ENCODE peak calls at places on chromosomes 16 and 17, in six cellular contexts. One of them, this sample, is unnamed.
A peak's percentile ranks its signal among the peaks of the same experiment; 100 is the strongest.

GRCh38 chr17:75084039-75084660 is 3.6 kb upstream of the SLC16A5 start:
- DNase-seq in AG08395: no peak
- DNase-seq in RCC 7860: peak; percentile 10
- DNase-seq in activated CD4-positive, alpha-beta T cell treated with anti-CD3 and anti-CD28 coated beads, Interleukin-2, amount 10 ng/mL, durations not matched to agents 7 days and 5 days: peak; percentile 45
- DNase-seq in NCI-H187: no peak
- DNase-seq in left lung: no peak
- DNase-seq in this sample: no peak

GRCh38 chr16:15855704-15856003 is 1.2 kb downstream of the MYH11 start:
- DNase-seq in activated CD4-positive, alpha-beta T cell treated with anti-CD3 and anti-CD28 coated beads, Interleukin-2, amount 10 ng/mL, durations not matched to agents 7 days and 5 days: no peak
- DNase-seq in RCC 7860: no peak
- DNase-seq in left lung: no peak
- DNase-seq in AG08395: no peak
- DNase-seq in NCI-H187: no peak
- DNase-seq in this sample: no peak

GRCh38 chr16:46974352-46974751 is 878 bp upstream of the DNAJA2 start:
- DNase-seq in left lung: no peak
- DNase-seq in AG08395: no peak
- DNase-seq in RCC 7860: no peak
- DNase-seq in activated CD4-positive, alpha-beta T cell treated with anti-CD3 and anti-CD28 coated beads, Interleukin-2, amount 10 ng/mL, durations not matched to agents 7 days and 5 days: peak; percentile 48
- DNase-seq in NCI-H187: no peak
- DNase-seq in this sample: no peak

GRCh38 chr17:47254403-47254943 is 846 bp downstream of the ITGB3 start:
- DNase-seq in AG08395: no peak
- DNase-seq in activated CD4-positive, alpha-beta T cell treated with anti-CD3 and anti-CD28 coated beads, Interleukin-2, amount 10 ng/mL, durations not matched to agents 7 days and 5 days: no peak
- DNase-seq in left lung: no peak
- DNase-seq in NCI-H187: no peak
- DNase-seq in RCC 7860: no peak
- DNase-seq in this sample: no peak

GRCh38 chr16:29761882-29762281 is 16.1 kb upstream of the C16orf54 start:
- DNase-seq in NCI-H187: no peak
- DNase-seq in left lung: no peak
- DNase-seq in AG08395: no peak
- DNase-seq in activated CD4-positive, alpha-beta T cell treated with anti-CD3 and anti-CD28 coated beads, Interleukin-2, amount 10 ng/mL, durations not matched to agents 7 days and 5 days: no peak
- DNase-seq in RCC 7860: no peak
- DNase-seq in this sample: no peak

GRCh38 chr17:57976594-57976993 is 11.5 kb downstream of the VEZF1 start:
- DNase-seq in activated CD4-positive, alpha-beta T cell treated with anti-CD3 and anti-CD28 coated beads, Interleukin-2, amount 10 ng/mL, durations not matched to agents 7 days and 5 days: no peak
- DNase-seq in NCI-H187: no peak
- DNase-seq in left lung: no peak
- DNase-seq in AG08395: no peak
- DNase-seq in RCC 7860: no peak
- DNase-seq in this sample: no peak

GRCh38 chr17:5092139-5093010 is 14.1 kb downstream of the ZFP3 start:
- DNase-seq in NCI-H187: no peak
- DNase-seq in RCC 7860: no peak
- DNase-seq in AG08395: no peak
- DNase-seq in left lung: no peak
- DNase-seq in activated CD4-positive, alpha-beta T cell treated with anti-CD3 and anti-CD28 coated beads, Interleukin-2, amount 10 ng/mL, durations not matched to agents 7 days and 5 days: no peak
- DNase-seq in this sample: no peak

GRCh38 chr16:71537643-71538042 is 11.4 kb downstream of the CHST4 start:
- DNase-seq in RCC 7860: peak; percentile 26
- DNase-seq in left lung: no peak
- DNase-seq in AG08395: peak; percentile 39
- DNase-seq in NCI-H187: peak; percentile 28
- DNase-seq in activated CD4-positive, alpha-beta T cell treated with anti-CD3 and anti-CD28 coated beads, Interleukin-2, amount 10 ng/mL, durations not matched to agents 7 days and 5 days: peak; percentile 56
- DNase-seq in this sample: no peak

GRCh38 chr17:21242026-21242700 is 11.0 kb downstream of the NATD1 start:
- DNase-seq in NCI-H187: no peak
- DNase-seq in AG08395: peak; percentile 32
- DNase-seq in activated CD4-positive, alpha-beta T cell treated with anti-CD3 and anti-CD28 coated beads, Interleukin-2, amount 10 ng/mL, durations not matched to agents 7 days and 5 days: no peak
- DNase-seq in left lung: no peak
- DNase-seq in RCC 7860: no peak
- DNase-seq in this sample: no peak

GRCh38 chr17:57966246-57966645 is 11.0 kb upstream of the CUEDC1 start:
- DNase-seq in left lung: no peak
- DNase-seq in activated CD4-positive, alpha-beta T cell treated with anti-CD3 and anti-CD28 coated beads, Interleukin-2, amount 10 ng/mL, durations not matched to agents 7 days and 5 days: no peak
- DNase-seq in RCC 7860: no peak
- DNase-seq in AG08395: no peak
- DNase-seq in NCI-H187: no peak
- DNase-seq in this sample: no peak

GRCh38 chr16:1773703-1774455 is 945 bp upstream of the MRPS34 start:
- DNase-seq in RCC 7860: no peak
- DNase-seq in NCI-H187: no peak
- DNase-seq in left lung: no peak
- DNase-seq in AG08395: peak; percentile 32
- DNase-seq in activated CD4-positive, alpha-beta T cell treated with anti-CD3 and anti-CD28 coated beads, Interleukin-2, amount 10 ng/mL, durations not matched to agents 7 days and 5 days: peak; percentile 29
- DNase-seq in this sample: no peak

GRCh38 chr17:57622886-57623433 is 122.1 kb downstream of the CCDC182 start:
- DNase-seq in left lung: no peak
- DNase-seq in NCI-H187: no peak
- DNase-seq in RCC 7860: peak; percentile 63
- DNase-seq in activated CD4-positive, alpha-beta T cell treated with anti-CD3 and anti-CD28 coated beads, Interleukin-2, amount 10 ng/mL, durations not matched to agents 7 days and 5 days: no peak
- DNase-seq in AG08395: peak; percentile 86
- DNase-seq in this sample: no peak

GRCh38 chr16:15404792-15405191 is 9.2 kb downstream of the MPV17L start:
- DNase-seq in RCC 7860: no peak
- DNase-seq in NCI-H187: no peak
- DNase-seq in activated CD4-positive, alpha-beta T cell treated with anti-CD3 and anti-CD28 coated beads, Interleukin-2, amount 10 ng/mL, durations not matched to agents 7 days and 5 days: no peak
- DNase-seq in AG08395: no peak
- DNase-seq in left lung: no peak
- DNase-seq in this sample: peak; percentile 71

GRCh38 chr16:50841081-50841886 is 99.4 kb downstream of the CYLD start:
- DNase-seq in left lung: no peak
- DNase-seq in AG08395: no peak
- DNase-seq in activated CD4-positive, alpha-beta T cell treated with anti-CD3 and anti-CD28 coated beads, Interleukin-2, amount 10 ng/mL, durations not matched to agents 7 days and 5 days: peak; percentile 16
- DNase-seq in RCC 7860: no peak
- DNase-seq in NCI-H187: no peak
- DNase-seq in this sample: no peak

GRCh38 chr16:70700101-70701020 is 14.5 kb upstream of the MTSS2 start:
- DNase-seq in RCC 7860: no peak
- DNase-seq in left lung: no peak
- DNase-seq in activated CD4-positive, alpha-beta T cell treated with anti-CD3 and anti-CD28 coated beads, Interleukin-2, amount 10 ng/mL, durations not matched to agents 7 days and 5 days: no peak
- DNase-seq in NCI-H187: no peak
- DNase-seq in AG08395: no peak
- DNase-seq in this sample: no peak

GRCh38 chr16:50683689-50684374 is 2.7 kb upstream of the SNX20 start:
- DNase-seq in left lung: peak; percentile 63
- DNase-seq in NCI-H187: no peak
- DNase-seq in RCC 7860: no peak
- DNase-seq in AG08395: no peak
- DNase-seq in activated CD4-positive, alpha-beta T cell treated with anti-CD3 and anti-CD28 coated beads, Interleukin-2, amount 10 ng/mL, durations not matched to agents 7 days and 5 days: peak; percentile 72
- DNase-seq in this sample: peak; percentile 85

GRCh38 chr16:73433493-73434307 is 385.8 kb upstream of the ZFHX3 start:
- DNase-seq in left lung: no peak
- DNase-seq in NCI-H187: no peak
- DNase-seq in AG08395: no peak
- DNase-seq in RCC 7860: no peak
- DNase-seq in activated CD4-positive, alpha-beta T cell treated with anti-CD3 and anti-CD28 coated beads, Interleukin-2, amount 10 ng/mL, durations not matched to agents 7 days and 5 days: no peak
- DNase-seq in this sample: no peak

GRCh38 chr17:376936-377863 is 24.6 kb upstream of the RPH3AL start:
- DNase-seq in NCI-H187: no peak
- DNase-seq in RCC 7860: no peak
- DNase-seq in left lung: no peak
- DNase-seq in activated CD4-positive, alpha-beta T cell treated with anti-CD3 and anti-CD28 coated beads, Interleukin-2, amount 10 ng/mL, durations not matched to agents 7 days and 5 days: no peak
- DNase-seq in AG08395: peak; percentile 48
- DNase-seq in this sample: no peak

GRCh38 chr17:82486186-82487084 is 27.9 kb downstream of the NARF start:
- DNase-seq in NCI-H187: no peak
- DNase-seq in RCC 7860: no peak
- DNase-seq in activated CD4-positive, alpha-beta T cell treated with anti-CD3 and anti-CD28 coated beads, Interleukin-2, amount 10 ng/mL, durations not matched to agents 7 days and 5 days: peak; percentile 25
- DNase-seq in left lung: no peak
- DNase-seq in AG08395: no peak
- DNase-seq in this sample: no peak

GRCh38 chr17:37567137-37567927 is 41.9 kb downstream of the SYNRG start:
- DNase-seq in left lung: no peak
- DNase-seq in AG08395: no peak
- DNase-seq in RCC 7860: no peak
- DNase-seq in NCI-H187: no peak
- DNase-seq in activated CD4-positive, alpha-beta T cell treated with anti-CD3 and anti-CD28 coated beads, Interleukin-2, amount 10 ng/mL, durations not matched to agents 7 days and 5 days: no peak
- DNase-seq in this sample: no peak

GRCh38 chr16:14341324-14342225 is 270.5 kb downstream of the MRTFB start:
- DNase-seq in left lung: no peak
- DNase-seq in AG08395: no peak
- DNase-seq in activated CD4-positive, alpha-beta T cell treated with anti-CD3 and anti-CD28 coated beads, Interleukin-2, amount 10 ng/mL, durations not matched to agents 7 days and 5 days: no peak
- DNase-seq in RCC 7860: no peak
- DNase-seq in NCI-H187: no peak
- DNase-seq in this sample: no peak

GRCh38 chr17:80678621-80679020 is 134.0 kb downstream of the RPTOR start:
- DNase-seq in left lung: no peak
- DNase-seq in NCI-H187: no peak
- DNase-seq in RCC 7860: peak; percentile 85
- DNase-seq in activated CD4-positive, alpha-beta T cell treated with anti-CD3 and anti-CD28 coated beads, Interleukin-2, amount 10 ng/mL, durations not matched to agents 7 days and 5 days: peak; percentile 43
- DNase-seq in AG08395: peak; percentile 36
- DNase-seq in this sample: peak; percentile 88

GRCh38 chr17:82418001-82418986 is at the start of the genes HEXD and OGFOD3:
- DNase-seq in NCI-H187: peak; percentile 69
- DNase-seq in RCC 7860: peak; percentile 58
- DNase-seq in AG08395: peak; percentile 99
- DNase-seq in activated CD4-positive, alpha-beta T cell treated with anti-CD3 and anti-CD28 coated beads, Interleukin-2, amount 10 ng/mL, durations not matched to agents 7 days and 5 days: peak; percentile 81
- DNase-seq in left lung: peak; percentile 81
- DNase-seq in this sample: peak; percentile 72

GRCh38 chr17:58352843-58353719 is 1.1 kb upstream of the SUPT4H1 start:
- DNase-seq in RCC 7860: no peak
- DNase-seq in NCI-H187: no peak
- DNase-seq in activated CD4-positive, alpha-beta T cell treated with anti-CD3 and anti-CD28 coated beads, Interleukin-2, amount 10 ng/mL, durations not matched to agents 7 days and 5 days: peak; percentile 28
- DNase-seq in left lung: peak; percentile 52
- DNase-seq in AG08395: peak; percentile 46
- DNase-seq in this sample: peak; percentile 79

GRCh38 chr16:51734220-51734619 is 583.1 kb upstream of the SALL1 start:
- DNase-seq in AG08395: no peak
- DNase-seq in RCC 7860: no peak
- DNase-seq in left lung: no peak
- DNase-seq in activated CD4-positive, alpha-beta T cell treated with anti-CD3 and anti-CD28 coated beads, Interleukin-2, amount 10 ng/mL, durations not matched to agents 7 days and 5 days: no peak
- DNase-seq in NCI-H187: no peak
- DNase-seq in this sample: no peak

GRCh38 chr17:36980281-36980761 is 31.6 kb downstream of the AATF start:
- DNase-seq in RCC 7860: no peak
- DNase-seq in NCI-H187: no peak
- DNase-seq in activated CD4-positive, alpha-beta T cell treated with anti-CD3 and anti-CD28 coated beads, Interleukin-2, amount 10 ng/mL, durations not matched to agents 7 days and 5 days: no peak
- DNase-seq in left lung: no peak
- DNase-seq in AG08395: no peak
- DNase-seq in this sample: no peak

This sample was measured in CD14-positive monocyte.